ENCODE peak calls at places on chromosomes 13 and 19, in six cellular contexts. B, Z, V, Q, F and E are unnamed samples. For H3K9me3, the result is how much of the 10 kb centered on the place peaks cover.

GRCh38 chr13:109465151-109465550 is 321.2 kb downstream of the IRS2 start:
- DNase-seq in B (no peak), Z (peak), V (no peak), Q (no peak), F (no peak), E (no peak)

GRCh38 chr19:54160182-54160811 is 776 bp upstream of the LENG1 start:
- DNase-seq in B (peak), Z (peak), V (peak), Q (no peak), F (no peak), E (peak)

GRCh38 chr19:47305309-47305751 is 4.3 kb upstream of the C5AR1 start:
- DNase-seq in B (peak), Z (peak), V (peak), Q (peak), F (no peak), E (peak)

GRCh38 chr13:83824120-83824519 is 58.2 kb downstream of the SLITRK1 start:
- DNase-seq in B (no peak), Z (no peak), V (no peak), Q (no peak), F (no peak), E (no peak)

GRCh38 chr19:15443838-15444237 is 5.9 kb downstream of the WIZ start:
- DNase-seq in B (peak), Z (no peak), V (no peak), Q (no peak), F (no peak), E (no peak)

GRCh38 chr13:110942248-110942981 is 27.5 kb upstream of the ANKRD10 start:
- DNase-seq in B (no peak), Z (no peak), V (no peak), Q (no peak), F (no peak), E (no peak)

GRCh38 chr19:4345656-4346383 is 2.5 kb downstream of the MPND start:
- DNase-seq in B (no peak), Z (no peak), V (no peak), Q (no peak), F (no peak), E (peak)

GRCh38 chr19:40889366-40889765 is 7.3 kb upstream of the CYP2A7 start:
- DNase-seq in B (no peak), Z (no peak), V (no peak), Q (no peak), F (no peak), E (no peak)

GRCh38 chr19:41325947-41326706 is 16.2 kb downstream of the CCDC97 start:
- DNase-seq in B (no peak), Z (peak), V (peak), Q (no peak), F (no peak), E (peak)

GRCh38 chr13:51805313-51805712 is 1.4 kb upstream of the DHRS12 start:
- DNase-seq in B (no peak), Z (no peak), V (no peak), Q (no peak), F (no peak), E (no peak)

GRCh38 chr13:111177081-111177711 is 62.1 kb downstream of the ARHGEF7 start:
- DNase-seq in B (peak), Z (no peak), V (no peak), Q (no peak), F (peak), E (peak)

GRCh38 chr13:114073881-114074551 is 58.4 kb downstream of the RASA3 start:
- DNase-seq in B (peak), Z (no peak), V (no peak), Q (no peak), F (no peak), E (no peak)

GRCh38 chr13:94169783-94170513 is 309.5 kb downstream of the DCT start:
- DNase-seq in B (no peak), Z (peak), V (no peak), Q (no peak), F (peak), E (no peak)

GRCh38 chr13:111267205-111267604 is 53.2 kb upstream of the TEX29 start:
- DNase-seq in B (no peak), Z (no peak), V (no peak), Q (no peak), F (no peak), E (no peak)

GRCh38 chr13:60654405-60654804 is 257.4 kb downstream of the TDRD3 start:
- DNase-seq in B (no peak), Z (peak), V (peak), Q (no peak), F (no peak), E (no peak)

GRCh38 chr13:24784319-24784718 is 20.4 kb downstream of the RNF17 start:
- DNase-seq in B (no peak), Z (no peak), V (peak), Q (no peak), F (no peak), E (no peak)

GRCh38 chr13:100234524-100235136 is 145.7 kb downstream of the PCCA start:
- DNase-seq in B (no peak), Z (no peak), V (no peak), Q (no peak), F (no peak), E (no peak)

GRCh38 chr19:38388310-38389100 is at the start of gene SPRED3:
- DNase-seq in B (peak), Z (peak), V (peak), Q (no peak), F (peak), E (no peak)

GRCh38 chr19:14467816-14468215 is 7.3 kb downstream of the PTGER1 start:
- DNase-seq in B (no peak), Z (no peak), V (peak), Q (no peak), F (no peak), E (no peak)

GRCh38 chr19:39865953-39866352 is 19.8 kb upstream of the FBL start:
- DNase-seq in B (no peak), Z (no peak), V (no peak), Q (no peak), F (no peak), E (no peak)

GRCh38 chr19:48390188-48391099 is 907 bp downstream of the KDELR1 start:
- DNase-seq in B (peak), Z (peak), V (no peak), Q (peak), F (peak), E (peak)

GRCh38 chr13:44106231-44107152 is 226.8 kb downstream of the LACC1 start:
- DNase-seq in B (no peak), Z (peak), V (no peak), Q (no peak), F (no peak), E (no peak)

GRCh38 chr19:9348671-9349070 is 14.1 kb upstream of the ZNF177 start:
- DNase-seq in B (no peak), Z (no peak), V (no peak), Q (no peak), F (no peak), E (no peak)

GRCh38 chr19:9345005-9345404 is 17.8 kb upstream of the ZNF177 start:
- DNase-seq in B (no peak), Z (no peak), V (no peak), Q (no peak), F (no peak), E (no peak)

GRCh38 chr19:9352505-9352904 is 10.3 kb upstream of the ZNF177 start:
- DNase-seq in B (no peak), Z (no peak), V (no peak), Q (no peak), F (no peak), E (no peak)

GRCh38 chr19:9353011-9353410 is 9.8 kb upstream of the ZNF177 start:
- DNase-seq in B (no peak), Z (no peak), V (peak), Q (no peak), F (no peak), E (no peak)

GRCh38 chr19:9348253-9348652 is 14.6 kb upstream of the ZNF177 start:
- DNase-seq in B (no peak), Z (no peak), V (no peak), Q (no peak), F (no peak), E (no peak)
- H3K9me3 ChIP-seq in B (half or more), Z (half or more), V (half or more), Q (half or more), F (half or more), E (half or more)

GRCh38 chr19:57511484-57511883 is 11.7 kb downstream of the ZNF773 start:
- DNase-seq in B (no peak), Z (no peak), V (no peak), Q (no peak), F (no peak), E (no peak)

DNA sequence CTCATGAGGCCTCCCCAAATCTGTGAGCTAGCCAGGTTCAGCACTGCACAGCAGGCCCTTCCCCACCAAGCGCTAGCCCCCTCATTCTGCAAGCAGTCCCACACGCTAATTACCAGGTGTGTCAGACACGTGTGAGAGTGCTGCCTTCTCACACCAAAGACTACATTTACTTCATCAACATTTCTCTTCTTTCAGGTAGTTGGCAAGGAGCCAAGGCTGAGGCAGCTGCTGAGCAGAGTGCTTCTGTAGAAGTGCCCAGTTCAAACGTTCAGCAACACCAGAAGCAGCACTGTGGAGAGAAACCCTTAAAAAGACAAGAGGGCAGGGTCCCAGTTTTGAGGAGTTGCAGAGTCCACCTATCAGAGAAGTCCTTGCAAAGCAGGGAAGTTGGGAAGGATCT is 6.4 kb downstream of the ZNF773 start:
- DNase-seq in B (no peak), Z (no peak), V (no peak), Q (no peak), F (no peak), E (no peak)
- H3K9me3 ChIP-seq in B (under half), Z (under half), V (under half), Q (half or more), F (half or more), E (half or more)

DNA sequence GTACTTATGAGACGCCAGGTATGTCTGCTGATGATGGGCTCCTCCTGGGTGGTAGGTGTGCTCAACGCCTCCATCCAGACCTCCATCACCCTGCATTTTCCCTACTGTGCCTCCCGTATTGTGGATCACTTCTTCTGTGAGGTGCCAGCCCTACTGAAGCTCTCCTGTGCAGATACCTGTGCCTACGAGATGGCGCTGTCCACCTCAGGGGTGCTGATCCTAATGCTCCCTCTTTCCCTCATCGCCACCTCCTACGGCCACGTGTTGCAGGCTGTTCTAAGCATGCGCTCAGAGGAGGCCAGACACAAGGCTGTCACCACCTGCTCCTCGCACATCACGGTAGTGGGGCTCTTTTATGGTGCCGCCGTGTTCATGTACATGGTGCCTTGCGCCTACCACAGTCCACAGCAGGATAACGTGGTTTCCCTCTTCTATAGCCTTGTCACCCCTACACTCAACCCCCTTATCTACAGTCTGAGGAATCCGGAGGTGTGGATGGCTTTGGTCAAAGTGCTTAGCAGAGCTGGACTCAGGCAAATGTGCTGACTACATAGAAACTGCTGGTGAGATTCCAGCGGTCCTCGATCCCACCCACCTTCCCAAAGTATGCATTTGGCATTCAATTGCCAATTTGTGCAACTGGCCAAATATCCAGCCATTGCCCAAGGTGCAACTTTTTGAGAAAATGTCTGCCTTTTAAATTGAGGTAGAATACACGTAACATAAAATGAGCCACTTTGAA is 10.2 kb downstream of the OR2Z1 start:
- DNase-seq in B (no peak), Z (no peak), V (peak), Q (no peak), F (no peak), E (no peak)
- H3K9me3 ChIP-seq in B (under half), Z (under half), V (under half), Q (under half), F (under half), E (under half)

GRCh38 chr13:19061278-19061677 is 120.3 kb downstream of the TUBA3C start:
- DNase-seq in B (no peak), Z (no peak), V (no peak), Q (no peak), F (no peak), E (no peak)
- H3K9me3 ChIP-seq in B (under half), Z (under half), V (under half), Q (under half), F (under half), E (under half)

GRCh38 chr13:20465218-20465879 is 60.3 kb downstream of the CRYL1 start:
- DNase-seq in B (no peak), Z (peak), V (peak), Q (no peak), F (no peak), E (no peak)
- H3K9me3 ChIP-seq in B (under half), Z (under half), V (under half), Q (under half), F (under half), E (under half)

DNA sequence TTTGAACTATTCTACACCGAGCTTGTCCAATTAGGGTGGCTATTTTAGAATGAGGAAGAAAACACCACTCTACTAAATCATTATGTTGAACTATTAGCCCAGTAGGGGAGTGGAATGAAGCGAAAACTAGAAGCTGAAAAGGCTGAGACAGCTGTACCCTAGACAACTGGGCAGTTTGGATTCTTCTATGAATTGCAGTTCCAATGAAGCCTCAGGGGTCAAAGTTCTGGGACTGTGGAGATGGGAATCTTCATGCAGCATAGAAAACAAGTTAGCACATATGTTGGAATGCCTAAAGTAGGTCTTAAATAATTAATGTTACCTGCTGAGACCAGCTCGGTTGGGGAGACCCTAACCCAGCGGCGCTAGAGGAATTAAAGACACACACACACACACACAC is 62.7 kb upstream of the ZNF726 start:
- DNase-seq in B (no peak), Z (no peak), V (no peak), Q (no peak), F (no peak), E (no peak)
- H3K9me3 ChIP-seq in B (under half), Z (under half), V (under half), Q (under half), F (under half), E (under half)

DNA sequence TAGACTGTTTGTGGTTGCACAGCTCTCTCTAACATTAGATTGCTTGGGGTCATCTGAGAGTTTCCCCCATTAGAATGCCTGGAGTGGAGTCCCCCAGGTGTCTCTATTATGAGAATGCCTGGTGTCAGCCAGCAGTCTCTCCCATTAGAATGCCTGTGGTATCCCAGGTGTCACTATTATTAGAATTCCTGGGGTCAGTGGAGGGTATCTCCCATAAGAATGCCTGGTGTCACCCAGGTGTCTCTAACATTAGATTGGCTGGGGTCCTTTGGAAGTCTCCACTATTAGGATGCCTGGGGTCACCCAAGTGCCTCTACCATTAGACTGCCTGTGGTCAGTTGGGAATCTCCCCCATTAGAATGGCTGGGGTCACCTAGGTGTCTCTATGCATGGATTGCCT is 1495.1 kb downstream of the UQCRFS1 start:
- DNase-seq in B (no peak), Z (no peak), V (no peak), Q (no peak), F (no peak), E (no peak)
- H3K9me3 ChIP-seq in B (under half), Z (under half), V (under half), Q (half or more), F (under half), E (half or more)

DNA sequence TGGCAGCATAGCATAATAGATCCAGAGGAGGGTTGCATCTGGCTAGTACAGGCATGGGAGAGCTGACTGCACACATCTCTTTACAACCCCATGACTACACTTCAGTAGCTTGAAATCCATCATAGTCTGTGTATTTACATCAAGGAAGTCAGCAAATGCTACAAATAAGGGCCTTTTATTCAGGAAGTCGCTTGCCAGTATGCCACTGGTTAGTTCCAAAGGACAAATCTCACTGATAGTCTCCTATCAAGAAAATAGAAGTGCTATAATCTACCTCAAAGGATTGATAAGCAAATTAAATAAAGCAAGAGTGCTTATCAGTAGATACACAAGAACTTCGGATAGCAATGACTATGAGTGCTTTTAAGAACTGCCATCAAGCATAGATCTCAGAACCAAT is 112.7 kb downstream of the KLF12 start:
- DNase-seq in B (no peak), Z (no peak), V (no peak), Q (no peak), F (no peak), E (no peak)
- H3K9me3 ChIP-seq in B (under half), Z (under half), V (under half), Q (under half), F (under half), E (under half)

GRCh38 chr19:2280633-2281264 is 1.2 kb downstream of the PEAK3 start:
- DNase-seq in B (no peak), Z (no peak), V (no peak), Q (no peak), F (no peak), E (no peak)
- H3K9me3 ChIP-seq in B (under half), Z (under half), V (under half), Q (under half), F (under half), E (under half)

GRCh38 chr19:51977346-51977745 is 9.3 kb downstream of the ZNF350 start:
- DNase-seq in B (no peak), Z (no peak), V (no peak), Q (no peak), F (no peak), E (no peak)
- H3K9me3 ChIP-seq in B (under half), Z (half or more), V (half or more), Q (half or more), F (half or more), E (half or more)